ENCODE peak calls at places on chromosomes 1 and 21, in ten cellular contexts. One of them, this sample, is unnamed.

GRCh38 chr1:21909787-21910503 is 27.2 kb downstream of the HSPG2 start:
- DNase-seq in SW480: no peak
- DNase-seq in activated B cell treated with CpG ODN at 0.5 μM for 24 hours: no peak
- DNase-seq in T-helper 2 cell: no peak
- DNase-seq in amygdala: no peak
- DNase-seq in endothelial cell: peak
- DNase-seq in omental fat pad: no peak
- DNase-seq in stimulated activated CD4-positive, alpha-beta T cell treated with anti-CD3 and anti-CD28 coated beads, TNF-alpha, amount 100 ng/mL, for 1 hour: no peak
- DNase-seq in nucleus accumbens: no peak
- DNase-seq in NCI-H2107: no peak
- DNase-seq in this sample: no peak

GRCh38 chr1:243483084-243483845 is 227.4 kb downstream of the SDCCAG8 start:
- DNase-seq in SW480: no peak
- DNase-seq in activated B cell treated with CpG ODN at 0.5 μM for 24 hours: no peak
- DNase-seq in T-helper 2 cell: no peak
- DNase-seq in amygdala: peak
- DNase-seq in endothelial cell: peak
- DNase-seq in omental fat pad: no peak
- DNase-seq in stimulated activated CD4-positive, alpha-beta T cell treated with anti-CD3 and anti-CD28 coated beads, TNF-alpha, amount 100 ng/mL, for 1 hour: no peak
- DNase-seq in nucleus accumbens: peak
- DNase-seq in NCI-H2107: no peak
- DNase-seq in this sample: no peak

GRCh38 chr21:37324558-37324957 is 42.0 kb upstream of the DYRK1A start:
- DNase-seq in SW480: no peak
- DNase-seq in activated B cell treated with CpG ODN at 0.5 μM for 24 hours: no peak
- DNase-seq in T-helper 2 cell: no peak
- DNase-seq in amygdala: no peak
- DNase-seq in endothelial cell: no peak
- DNase-seq in omental fat pad: no peak
- DNase-seq in stimulated activated CD4-positive, alpha-beta T cell treated with anti-CD3 and anti-CD28 coated beads, TNF-alpha, amount 100 ng/mL, for 1 hour: no peak
- DNase-seq in nucleus accumbens: no peak
- DNase-seq in NCI-H2107: no peak
- DNase-seq in this sample: no peak

GRCh38 chr1:230330157-230330556 is 96.0 kb downstream of the PGBD5 start:
- DNase-seq in SW480: no peak
- DNase-seq in activated B cell treated with CpG ODN at 0.5 μM for 24 hours: no peak
- DNase-seq in T-helper 2 cell: no peak
- DNase-seq in amygdala: no peak
- DNase-seq in endothelial cell: no peak
- DNase-seq in omental fat pad: no peak
- DNase-seq in stimulated activated CD4-positive, alpha-beta T cell treated with anti-CD3 and anti-CD28 coated beads, TNF-alpha, amount 100 ng/mL, for 1 hour: no peak
- DNase-seq in nucleus accumbens: no peak
- DNase-seq in NCI-H2107: no peak
- DNase-seq in this sample: no peak

GRCh38 chr1:89754518-89754917 is 66.3 kb upstream of the LRRC8D start:
- DNase-seq in SW480: no peak
- DNase-seq in activated B cell treated with CpG ODN at 0.5 μM for 24 hours: no peak
- DNase-seq in T-helper 2 cell: no peak
- DNase-seq in amygdala: no peak
- DNase-seq in endothelial cell: no peak
- DNase-seq in omental fat pad: no peak
- DNase-seq in stimulated activated CD4-positive, alpha-beta T cell treated with anti-CD3 and anti-CD28 coated beads, TNF-alpha, amount 100 ng/mL, for 1 hour: no peak
- DNase-seq in nucleus accumbens: no peak
- DNase-seq in NCI-H2107: no peak
- DNase-seq in this sample: no peak

GRCh38 chr1:5570931-5571330 is 421.3 kb downstream of the NPHP4 start:
- DNase-seq in SW480: no peak
- DNase-seq in activated B cell treated with CpG ODN at 0.5 μM for 24 hours: no peak
- DNase-seq in T-helper 2 cell: no peak
- DNase-seq in amygdala: no peak
- DNase-seq in endothelial cell: no peak
- DNase-seq in omental fat pad: no peak
- DNase-seq in stimulated activated CD4-positive, alpha-beta T cell treated with anti-CD3 and anti-CD28 coated beads, TNF-alpha, amount 100 ng/mL, for 1 hour: no peak
- DNase-seq in nucleus accumbens: no peak
- DNase-seq in NCI-H2107: no peak
- DNase-seq in this sample: no peak

GRCh38 chr1:197130677-197131304 is 15.7 kb downstream of the ASPM start:
- DNase-seq in SW480: peak
- DNase-seq in activated B cell treated with CpG ODN at 0.5 μM for 24 hours: no peak
- DNase-seq in T-helper 2 cell: no peak
- DNase-seq in amygdala: no peak
- DNase-seq in endothelial cell: no peak
- DNase-seq in omental fat pad: no peak
- DNase-seq in stimulated activated CD4-positive, alpha-beta T cell treated with anti-CD3 and anti-CD28 coated beads, TNF-alpha, amount 100 ng/mL, for 1 hour: no peak
- DNase-seq in nucleus accumbens: no peak
- DNase-seq in NCI-H2107: no peak
- DNase-seq in this sample: no peak

GRCh38 chr1:54477153-54477561 is 70.9 kb upstream of the ACOT11 start:
- DNase-seq in SW480: no peak
- DNase-seq in activated B cell treated with CpG ODN at 0.5 μM for 24 hours: no peak
- DNase-seq in T-helper 2 cell: no peak
- DNase-seq in amygdala: no peak
- DNase-seq in endothelial cell: no peak
- DNase-seq in omental fat pad: no peak
- DNase-seq in stimulated activated CD4-positive, alpha-beta T cell treated with anti-CD3 and anti-CD28 coated beads, TNF-alpha, amount 100 ng/mL, for 1 hour: no peak
- DNase-seq in nucleus accumbens: no peak
- DNase-seq in NCI-H2107: no peak
- DNase-seq in this sample: no peak

GRCh38 chr21:36487641-36488307 is 7.9 kb upstream of the CLDN14 start:
- DNase-seq in SW480: no peak
- DNase-seq in activated B cell treated with CpG ODN at 0.5 μM for 24 hours: no peak
- DNase-seq in T-helper 2 cell: no peak
- DNase-seq in amygdala: no peak
- DNase-seq in endothelial cell: no peak
- DNase-seq in omental fat pad: no peak
- DNase-seq in stimulated activated CD4-positive, alpha-beta T cell treated with anti-CD3 and anti-CD28 coated beads, TNF-alpha, amount 100 ng/mL, for 1 hour: no peak
- DNase-seq in nucleus accumbens: no peak
- DNase-seq in NCI-H2107: peak
- DNase-seq in this sample: no peak

GRCh38 chr1:91020967-91021685 is 709 bp downstream of the ZNF644 start:
- DNase-seq in SW480: peak
- DNase-seq in activated B cell treated with CpG ODN at 0.5 μM for 24 hours: peak
- DNase-seq in T-helper 2 cell: peak
- DNase-seq in amygdala: no peak
- DNase-seq in endothelial cell: peak
- DNase-seq in omental fat pad: peak
- DNase-seq in stimulated activated CD4-positive, alpha-beta T cell treated with anti-CD3 and anti-CD28 coated beads, TNF-alpha, amount 100 ng/mL, for 1 hour: peak
- DNase-seq in nucleus accumbens: peak
- DNase-seq in NCI-H2107: no peak
- DNase-seq in this sample: no peak

GRCh38 chr1:243495442-243496172 is 239.8 kb downstream of the SDCCAG8 start:
- DNase-seq in SW480: no peak
- DNase-seq in activated B cell treated with CpG ODN at 0.5 μM for 24 hours: no peak
- DNase-seq in T-helper 2 cell: no peak
- DNase-seq in amygdala: no peak
- DNase-seq in endothelial cell: no peak
- DNase-seq in omental fat pad: no peak
- DNase-seq in stimulated activated CD4-positive, alpha-beta T cell treated with anti-CD3 and anti-CD28 coated beads, TNF-alpha, amount 100 ng/mL, for 1 hour: no peak
- DNase-seq in nucleus accumbens: no peak
- DNase-seq in NCI-H2107: no peak
- DNase-seq in this sample: no peak

GRCh38 chr1:217965156-217965786 is 319.8 kb upstream of the RRP15 start:
- DNase-seq in SW480: no peak
- DNase-seq in activated B cell treated with CpG ODN at 0.5 μM for 24 hours: no peak
- DNase-seq in T-helper 2 cell: no peak
- DNase-seq in amygdala: no peak
- DNase-seq in endothelial cell: no peak
- DNase-seq in omental fat pad: no peak
- DNase-seq in stimulated activated CD4-positive, alpha-beta T cell treated with anti-CD3 and anti-CD28 coated beads, TNF-alpha, amount 100 ng/mL, for 1 hour: no peak
- DNase-seq in nucleus accumbens: no peak
- DNase-seq in NCI-H2107: no peak
- DNase-seq in this sample: no peak

GRCh38 chr1:71882241-71883036 is 399.9 kb downstream of the NEGR1 start:
- DNase-seq in SW480: no peak
- DNase-seq in activated B cell treated with CpG ODN at 0.5 μM for 24 hours: no peak
- DNase-seq in T-helper 2 cell: no peak
- DNase-seq in amygdala: no peak
- DNase-seq in endothelial cell: no peak
- DNase-seq in omental fat pad: no peak
- DNase-seq in stimulated activated CD4-positive, alpha-beta T cell treated with anti-CD3 and anti-CD28 coated beads, TNF-alpha, amount 100 ng/mL, for 1 hour: no peak
- DNase-seq in nucleus accumbens: no peak
- DNase-seq in NCI-H2107: no peak
- DNase-seq in this sample: no peak

GRCh38 chr1:100516854-100517253 is 21.1 kb upstream of the GPR88 start:
- DNase-seq in SW480: no peak
- DNase-seq in activated B cell treated with CpG ODN at 0.5 μM for 24 hours: no peak
- DNase-seq in T-helper 2 cell: no peak
- DNase-seq in amygdala: no peak
- DNase-seq in endothelial cell: no peak
- DNase-seq in omental fat pad: no peak
- DNase-seq in stimulated activated CD4-positive, alpha-beta T cell treated with anti-CD3 and anti-CD28 coated beads, TNF-alpha, amount 100 ng/mL, for 1 hour: no peak
- DNase-seq in nucleus accumbens: no peak
- DNase-seq in NCI-H2107: no peak
- DNase-seq in this sample: no peak

GRCh38 chr21:34983680-34984086 is 65.4 kb downstream of the RUNX1 start:
- DNase-seq in SW480: peak
- DNase-seq in activated B cell treated with CpG ODN at 0.5 μM for 24 hours: no peak
- DNase-seq in T-helper 2 cell: no peak
- DNase-seq in amygdala: no peak
- DNase-seq in endothelial cell: no peak
- DNase-seq in omental fat pad: no peak
- DNase-seq in stimulated activated CD4-positive, alpha-beta T cell treated with anti-CD3 and anti-CD28 coated beads, TNF-alpha, amount 100 ng/mL, for 1 hour: peak
- DNase-seq in nucleus accumbens: no peak
- DNase-seq in NCI-H2107: no peak
- DNase-seq in this sample: no peak

GRCh38 chr1:48127735-48128685 is 94.5 kb upstream of the SLC5A9 start:
- DNase-seq in SW480: no peak
- DNase-seq in activated B cell treated with CpG ODN at 0.5 μM for 24 hours: no peak
- DNase-seq in T-helper 2 cell: no peak
- DNase-seq in amygdala: no peak
- DNase-seq in endothelial cell: no peak
- DNase-seq in omental fat pad: no peak
- DNase-seq in stimulated activated CD4-positive, alpha-beta T cell treated with anti-CD3 and anti-CD28 coated beads, TNF-alpha, amount 100 ng/mL, for 1 hour: no peak
- DNase-seq in nucleus accumbens: no peak
- DNase-seq in NCI-H2107: no peak
- DNase-seq in this sample: no peak

GRCh38 chr1:25906644-25907300 is 553 bp upstream of the STMN1 start:
- DNase-seq in SW480: peak
- DNase-seq in activated B cell treated with CpG ODN at 0.5 μM for 24 hours: no peak
- DNase-seq in T-helper 2 cell: peak
- DNase-seq in amygdala: no peak
- DNase-seq in endothelial cell: no peak
- DNase-seq in omental fat pad: no peak
- DNase-seq in stimulated activated CD4-positive, alpha-beta T cell treated with anti-CD3 and anti-CD28 coated beads, TNF-alpha, amount 100 ng/mL, for 1 hour: no peak
- DNase-seq in nucleus accumbens: peak
- DNase-seq in NCI-H2107: peak
- DNase-seq in this sample: no peak

GRCh38 chr1:109785446-109786106 is 21.9 kb upstream of the EPS8L3 start:
- DNase-seq in SW480: no peak
- DNase-seq in activated B cell treated with CpG ODN at 0.5 μM for 24 hours: no peak
- DNase-seq in T-helper 2 cell: no peak
- DNase-seq in amygdala: no peak
- DNase-seq in endothelial cell: no peak
- DNase-seq in omental fat pad: no peak
- DNase-seq in stimulated activated CD4-positive, alpha-beta T cell treated with anti-CD3 and anti-CD28 coated beads, TNF-alpha, amount 100 ng/mL, for 1 hour: no peak
- DNase-seq in nucleus accumbens: no peak
- DNase-seq in NCI-H2107: no peak
- DNase-seq in this sample: no peak

GRCh38 chr1:206911064-206911663 is 10.6 kb downstream of the FCMR start:
- DNase-seq in SW480: peak
- DNase-seq in activated B cell treated with CpG ODN at 0.5 μM for 24 hours: no peak
- DNase-seq in T-helper 2 cell: no peak
- DNase-seq in amygdala: no peak
- DNase-seq in endothelial cell: peak
- DNase-seq in omental fat pad: no peak
- DNase-seq in stimulated activated CD4-positive, alpha-beta T cell treated with anti-CD3 and anti-CD28 coated beads, TNF-alpha, amount 100 ng/mL, for 1 hour: no peak
- DNase-seq in nucleus accumbens: no peak
- DNase-seq in NCI-H2107: no peak
- DNase-seq in this sample: no peak

GRCh38 chr1:167227934-167228378 is 7.3 kb downstream of the POU2F1 start:
- DNase-seq in SW480: no peak
- DNase-seq in activated B cell treated with CpG ODN at 0.5 μM for 24 hours: no peak
- DNase-seq in T-helper 2 cell: no peak
- DNase-seq in amygdala: no peak
- DNase-seq in endothelial cell: no peak
- DNase-seq in omental fat pad: no peak
- DNase-seq in stimulated activated CD4-positive, alpha-beta T cell treated with anti-CD3 and anti-CD28 coated beads, TNF-alpha, amount 100 ng/mL, for 1 hour: no peak
- DNase-seq in nucleus accumbens: no peak
- DNase-seq in NCI-H2107: no peak
- DNase-seq in this sample: no peak

This sample was measured in GOT3.